ENCODE peak calls at places on chromosomes 3 and 15, in eight cellular contexts. F is mammary epithelial cell; D is naive thymus-derived CD4-positive, alpha-beta T cell; X is left lung; W is mesendoderm; U is transverse colon; G is psoas muscle; R is fibroblast of lung. Y is an unnamed sample. For H3K4me1 and H3K36me3, the result is how much of the 10 kb centered on the place peaks cover.

GRCh38 chr3:48280883-48281282 is 40.0 kb downstream of the ZNF589 start:
- DNase-seq in U (no peak), F (no peak), X (no peak), G (no peak), W (no peak), D (no peak), R (no peak), Y (no peak)

GRCh38 chr15:73051402-73051810 is 857 bp upstream of the NEO1 start:
- DNase-seq in U (peak), D (no peak), W (no peak), F (peak), X (peak), R (no peak), G (peak), Y (no peak)

GRCh38 chr3:162865466-162865865 is 1368.9 kb downstream of the OTOL1 start:
- DNase-seq in U (no peak), G (no peak), W (no peak), F (no peak), R (no peak), X (no peak), D (no peak), Y (no peak)

GRCh38 chr3:158419820-158420653 is 151.0 kb upstream of the MLF1 start:
- DNase-seq in D (no peak), W (no peak), R (no peak), F (peak), U (no peak), X (no peak), G (no peak), Y (no peak)

GRCh38 chr3:9229325-9229724 is 20.1 kb downstream of the SRGAP3 start:
- DNase-seq in X (no peak), G (no peak), W (no peak), D (no peak), R (peak), U (no peak), F (no peak), Y (no peak)

GRCh38 chr3:127212231-127212630 is 19.3 kb downstream of the PRR23E start:
- DNase-seq in W (no peak), X (no peak), U (no peak), F (no peak), R (no peak), D (no peak), G (no peak), Y (no peak)

GRCh38 chr3:29514170-29514569 is 233.3 kb downstream of the RBMS3 start:
- DNase-seq in W (no peak), U (no peak), X (no peak), F (no peak), R (no peak), D (no peak), G (no peak), Y (no peak)

GRCh38 chr3:4752201-4753072 is 226.8 kb upstream of the BHLHE40 start:
- DNase-seq in G (no peak), X (no peak), R (peak), U (peak), W (peak), F (peak), D (no peak), Y (no peak)

GRCh38 chr15:31268108-31268501 is 58.5 kb upstream of the KLF13 start:
- DNase-seq in X (no peak), D (peak), R (no peak), U (peak), W (no peak), F (no peak), G (peak), Y (no peak)

GRCh38 chr3:185079620-185080019 is 73.2 kb downstream of the C3orf70 start:
- DNase-seq in F (no peak), U (no peak), X (no peak), W (no peak), D (no peak), R (no peak), G (no peak), Y (no peak)

GRCh38 chr3:165457096-165457495 is 260.9 kb upstream of the SLITRK3 start:
- DNase-seq in X (no peak), W (no peak), F (no peak), G (no peak), R (no peak), D (no peak), U (no peak), Y (no peak)

GRCh38 chr15:23422946-23423708 is 23.9 kb downstream of the GOLGA6L2 start:
- DNase-seq in G (peak), X (no peak), W (no peak), U (no peak), R (peak), F (no peak), D (no peak), Y (no peak)

GRCh38 chr15:31522056-31522455 is 195.4 kb downstream of the KLF13 start:
- DNase-seq in G (no peak), R (no peak), U (no peak), X (no peak), D (no peak), W (no peak), F (no peak), Y (no peak)

GRCh38 chr3:47525617-47526016 is 12.1 kb upstream of the ELP6 start:
- DNase-seq in U (no peak), F (no peak), D (no peak), R (no peak), G (no peak), W (no peak), X (no peak), Y (no peak)

GRCh38 chr15:85785887-85786777 is 8.6 kb downstream of the KLHL25 start:
- DNase-seq in X (peak), W (peak), R (peak), U (peak), G (peak), F (peak), D (no peak), Y (no peak)

GRCh38 chr15:77546050-77546501 is 86.6 kb downstream of the LINGO1 start:
- DNase-seq in X (no peak), W (peak), D (no peak), U (no peak), F (peak), R (peak), G (no peak), Y (no peak)

GRCh38 chr3:86865506-86865905 is 125.4 kb downstream of the VGLL3 start:
- DNase-seq in D (no peak), W (peak), G (no peak), U (no peak), F (no peak), X (no peak), R (peak), Y (no peak)

GRCh38 chr15:77533986-77534385 is 98.7 kb downstream of the LINGO1 start:
- DNase-seq in W (no peak), D (no peak), R (no peak), F (no peak), G (peak), X (peak), U (no peak), Y (no peak)

GRCh38 chr3:103077910-103078309 is 643.1 kb downstream of the ZPLD1 start:
- DNase-seq in X (no peak), G (no peak), U (no peak), F (no peak), W (no peak), R (no peak), D (no peak), Y (no peak)

GRCh38 chr3:37922721-37923575 is 61.3 kb downstream of the CTDSPL start:
- DNase-seq in U (no peak), W (no peak), R (peak), D (no peak), F (no peak), X (peak), G (peak), Y (no peak)

GRCh38 chr3:23501201-23501824 is 298.2 kb downstream of the UBE2E2 start:
- DNase-seq in W (no peak), X (no peak), R (peak), G (no peak), U (no peak), D (no peak), F (peak), Y (no peak)

GRCh38 chr15:70494861-70495571 is 268.3 kb downstream of the UACA start:
- DNase-seq in W (peak), F (peak), D (no peak), U (no peak), G (no peak), R (peak), X (no peak), Y (no peak)

GRCh38 chr3:55296035-55296434 is 191.1 kb downstream of the WNT5A start:
- DNase-seq in G (no peak), F (no peak), U (no peak), R (peak), W (no peak), D (no peak), X (no peak), Y (no peak)

GRCh38 chr15:76161153-76162049 is 101.6 kb downstream of the TMEM266 start:
- DNase-seq in D (no peak), G (peak), X (peak), W (no peak), U (no peak), F (no peak), R (peak), Y (no peak)

DNA sequence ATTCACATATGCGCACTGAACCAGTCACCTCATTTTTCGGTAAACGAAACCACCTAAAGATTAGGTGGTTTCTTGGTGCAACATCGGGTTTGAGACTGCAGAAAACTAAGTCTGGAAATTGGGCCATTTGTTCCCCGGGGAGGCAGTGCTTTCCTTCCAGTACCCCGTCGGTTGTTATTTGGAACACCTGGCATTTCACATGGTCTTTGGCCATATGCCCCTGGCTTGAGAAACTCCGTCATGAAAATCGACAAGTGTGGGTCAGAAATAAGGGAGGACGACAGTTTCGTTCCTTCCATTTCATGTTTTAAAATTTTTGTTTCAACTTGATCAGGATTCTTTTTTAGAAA is 544 bp upstream of the GATM start:
- DNase-seq in R (no peak), F (no peak), X (no peak), U (no peak), W (no peak), G (no peak), D (no peak), Y (no peak)
- H3K4me1 ChIP-seq in R (under half), F (under half), X (under half), U (under half), W (under half), G (under half), D (under half), Y (under half)

GRCh38 chr15:69021895-69022294 is 7.4 kb downstream of the NOX5 start:
- DNase-seq in G (no peak), U (no peak), W (no peak), R (no peak), F (no peak), X (no peak), D (no peak), Y (no peak)
- H3K27ac ChIP-seq in G (no peak), U (no peak), W (no peak), R (no peak), F (no peak), X (no peak), D (no peak), Y (no peak)

DNA sequence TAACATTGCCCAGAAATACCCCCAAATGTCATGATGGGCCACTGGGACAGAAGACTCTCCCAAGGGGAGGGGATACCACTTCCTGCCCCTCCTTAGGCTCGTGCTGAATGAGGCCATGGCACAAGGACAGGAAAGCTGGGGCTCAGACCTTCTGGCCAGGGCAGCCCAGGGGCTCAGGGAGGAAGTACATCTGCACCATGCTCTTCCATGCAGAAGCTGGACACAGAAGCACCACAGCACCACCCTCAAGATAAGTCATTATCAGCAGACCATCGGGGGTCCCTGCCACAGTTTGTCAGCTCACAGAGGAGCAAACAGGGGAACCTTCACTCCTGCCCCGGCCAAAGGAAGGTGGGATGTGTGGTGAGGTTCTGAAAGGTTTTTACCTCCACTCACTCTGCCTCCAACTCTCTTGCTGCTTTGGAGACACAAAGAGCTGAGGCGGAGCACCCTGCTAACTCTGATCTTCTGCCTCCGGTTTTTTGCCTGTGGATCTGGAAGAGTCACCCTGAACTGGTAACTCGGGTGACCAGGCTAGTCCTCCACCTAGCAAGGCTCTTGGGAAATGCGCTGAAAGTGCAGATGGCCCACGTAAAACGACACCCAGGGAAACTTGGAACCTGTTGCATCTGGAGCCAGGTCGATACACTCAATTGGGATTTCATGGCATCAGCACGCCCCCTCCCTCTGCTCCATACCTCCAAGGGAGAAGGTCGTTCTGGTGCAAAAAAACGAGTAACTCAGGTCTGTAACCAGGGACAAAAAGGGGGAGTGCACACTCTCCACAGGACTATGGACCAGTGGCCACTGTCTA is 8.3 kb downstream of the BMF start:
- DNase-seq in R (no peak), X (no peak), G (no peak), W (no peak), D (no peak), U (no peak), F (no peak), Y (no peak)
- H3K36me3 ChIP-seq in R (under half), X (under half), G (under half), W (under half), D (under half), U (under half), F (under half), Y (under half)

GRCh38 chr3:190558796-190559195 is 44.9 kb downstream of the IL1RAP start:
- DNase-seq in X (no peak), F (no peak), G (no peak), R (no peak), W (no peak), U (no peak), D (no peak), Y (no peak)
- H3K4me1 ChIP-seq in X (under half), F (under half), G (under half), R (under half), W (under half), U (under half), D (under half), Y (under half)

DNA sequence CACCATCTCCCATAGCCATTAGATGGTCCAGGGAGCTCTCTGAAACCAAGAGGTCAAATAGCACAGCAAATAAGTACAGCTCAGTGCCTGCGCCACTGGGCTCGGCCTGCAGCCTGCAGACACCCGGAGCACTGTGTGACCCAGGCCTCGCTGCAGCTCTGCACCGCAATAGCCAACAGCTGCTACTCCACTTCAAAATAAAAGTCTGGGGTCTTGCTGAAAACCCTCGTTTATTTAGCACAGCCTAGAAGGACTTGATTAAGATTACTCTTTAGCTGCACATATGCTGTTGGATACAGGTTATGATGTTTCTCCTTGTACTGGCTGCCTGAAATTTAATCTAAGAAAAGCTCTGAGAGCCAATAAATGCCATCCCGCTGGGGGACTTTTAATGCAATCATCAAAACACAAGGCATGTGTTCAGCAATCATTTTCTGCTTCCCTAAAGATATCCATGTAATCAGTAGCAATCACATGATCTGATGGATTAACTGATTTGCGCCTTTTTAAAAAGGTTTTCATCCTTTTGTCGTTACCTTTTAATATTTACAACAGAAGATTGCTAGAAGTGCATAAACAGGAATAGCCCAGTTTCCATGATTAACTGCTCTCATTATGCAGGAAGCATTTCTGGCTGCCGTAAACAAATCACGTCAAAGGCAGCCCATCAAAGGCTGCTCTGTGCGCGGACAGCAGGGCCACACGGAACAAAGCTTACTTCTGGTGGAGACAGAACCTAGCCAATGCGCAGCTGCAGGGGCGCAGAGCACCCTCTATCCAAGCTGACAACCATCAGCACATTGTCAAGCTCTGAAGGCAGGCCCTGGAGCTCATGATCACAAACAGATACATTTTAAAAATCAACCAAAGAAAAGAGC is 58.8 kb downstream of the CLASP2 start:
- DNase-seq in W (peak), G (peak), D (no peak), F (peak), U (peak), X (peak), R (peak), Y (no peak)
- H3K27ac ChIP-seq in W (no peak), G (peak), D (no peak), F (no peak), U (peak), X (peak), R (peak), Y (no peak)

GRCh38 chr3:15220056-15220455 is 14.0 kb downstream of the CAPN7 start:
- DNase-seq in D (no peak), G (no peak), U (no peak), W (no peak), F (peak), R (no peak), X (no peak), Y (no peak)
- H3K36me3 ChIP-seq in D (under half), G (half or more), U (under half), W (under half), F (under half), R (under half), X (under half), Y (half or more)